ENCODE peak calls at places on chromosomes 13 and 19, in seven cellular contexts. L is EL; T is GM23248; E is putamen; N is cardiac septum; J is T-helper 2 cell treated with Interferon-gamma antibody and Interleukin-4, amounts not matched to agents 5 μg/mL and 100 μg/mL, for 36 hours; H is GM04504. Y is an unnamed sample.

GRCh38 chr13:26921918-26922317 is 161.3 kb upstream of the GPR12 start:
- DNase-seq in H (no peak), L (no peak), T (no peak), N (no peak), E (no peak), J (no peak), Y (no peak)

GRCh38 chr13:20654156-20654555 is 49.3 kb upstream of the IL17D start:
- DNase-seq in T (peak; percentile 22), E (no peak), J (no peak), L (peak; percentile 52), N (no peak), H (no peak), Y (peak; percentile 25)

GRCh38 chr13:91017669-91018053 is 329.8 kb upstream of the MIR17HG start:
- DNase-seq in J (no peak), E (no peak), L (no peak), N (no peak), T (no peak), H (no peak), Y (no peak)

GRCh38 chr13:34682406-34682805 is 259.7 kb upstream of the NBEA start:
- DNase-seq in T (no peak), H (no peak), E (no peak), N (no peak), L (no peak), J (no peak), Y (no peak)

GRCh38 chr19:56507446-56508281 is at the start of gene ZNF471:
- DNase-seq in J (peak; percentile 44), T (peak; percentile 100), H (peak; percentile 96), L (peak; percentile 98), N (peak; percentile 98), E (peak; percentile 99), Y (peak; percentile 81)

GRCh38 chr19:11227201-11227886 is 12.1 kb upstream of the ANGPTL8 start:
- DNase-seq in L (no peak), N (no peak), J (no peak), T (peak; percentile 24), H (no peak), E (no peak), Y (no peak)

GRCh38 chr19:5131031-5131865 is 162.3 kb downstream of the KDM4B start:
- DNase-seq in N (no peak), T (no peak), J (no peak), L (no peak), H (no peak), E (no peak), Y (no peak)

GRCh38 chr13:20303636-20304035 is 71.5 kb upstream of the GJB6 start:
- DNase-seq in N (no peak), T (peak; percentile 39), J (no peak), L (peak; percentile 69), E (no peak), H (peak; percentile 7), Y (no peak)

GRCh38 chr13:106507560-106508274 is 27.7 kb downstream of the EFNB2 start:
- DNase-seq in N (no peak), E (peak; percentile 70), H (peak; percentile 84), J (no peak), L (peak; percentile 68), T (peak; percentile 79), Y (no peak)

GRCh38 chr19:48635263-48635965 is 1.8 kb downstream of the DBP start:
- DNase-seq in E (no peak), H (no peak), L (peak; percentile 51), T (peak; percentile 75), N (peak; percentile 89), J (peak; percentile 79), Y (no peak)

GRCh38 chr13:23472189-23472588 is 38.7 kb upstream of the SACS start:
- DNase-seq in H (no peak), N (no peak), T (no peak), J (no peak), E (no peak), L (no peak), Y (no peak)

Y was measured in glomerular endothelial cell.